ENCODE peak calls at places on chromosomes 2 and 18, in six cellular contexts. A is hippocampal formation, C is kidney epithelial cell, E is activated T-helper 1 cell treated with Interleukin-2 at 50 U/mL for 16 hours, S is NCI-H1105, I is endothelial cell. L is an unnamed sample.

GRCh38 chr2:20766798-20767644 is 55.9 kb downstream of the LDAH start:
- DNase-seq in E (no peak), A (no peak), S (no peak), C (no peak), I (no peak), L (no peak)

GRCh38 chr18:5992381-5992780 is 97.1 kb upstream of the TMEM200C start:
- DNase-seq in C (no peak), S (no peak), E (no peak), I (no peak), A (no peak), L (no peak)

GRCh38 chr2:234289789-234290188 is 207.1 kb downstream of the ARL4C start:
- DNase-seq in S (no peak), E (no peak), C (peak), I (no peak), A (no peak), L (no peak)

GRCh38 chr2:126916744-126917143 is 18.1 kb downstream of the TEX51 start:
- DNase-seq in A (no peak), E (no peak), C (no peak), I (no peak), S (no peak), L (no peak)

GRCh38 chr2:44706584-44707553 is 234.6 kb upstream of the SIX3 start:
- DNase-seq in A (peak), C (no peak), S (no peak), E (no peak), I (no peak), L (no peak)

GRCh38 chr2:44528595-44528994 is 166.8 kb downstream of the CAMKMT start:
- DNase-seq in S (no peak), A (no peak), E (no peak), I (no peak), C (peak), L (no peak)

GRCh38 chr2:187037310-187037709 is 188.3 kb upstream of the ZSWIM2 start:
- DNase-seq in I (no peak), A (no peak), S (no peak), E (no peak), C (no peak), L (no peak)

GRCh38 chr2:63665806-63666205 is 77.0 kb downstream of the MDH1 start:
- DNase-seq in S (no peak), E (no peak), C (no peak), I (no peak), A (no peak), L (no peak)

GRCh38 chr2:191050640-191050987 is 36.6 kb upstream of the STAT1 start:
- DNase-seq in I (no peak), A (no peak), E (no peak), C (no peak), S (no peak), L (no peak)

GRCh38 chr18:55838841-55839240 is 250.8 kb upstream of the TCF4 start:
- DNase-seq in I (no peak), E (no peak), S (no peak), C (no peak), A (no peak), L (no peak)

GRCh38 chr18:13161276-13161899 is 57.2 kb upstream of the LDLRAD4 start:
- DNase-seq in C (no peak), I (no peak), S (no peak), A (no peak), E (no peak), L (no peak)

GRCh38 chr2:199977984-199978415 is 22.6 kb downstream of the MAIP1 start:
- DNase-seq in S (no peak), A (no peak), E (no peak), I (no peak), C (peak), L (peak)

GRCh38 chr2:17620841-17621240 is 80.3 kb downstream of the VSNL1 start:
- DNase-seq in E (no peak), C (no peak), I (no peak), S (no peak), A (no peak), L (no peak)

GRCh38 chr2:112841399-112842044 is 4.9 kb upstream of the IL1B start:
- DNase-seq in I (no peak), E (no peak), A (no peak), S (no peak), C (no peak), L (no peak)